ENCODE peak calls at places on chromosomes 5 and 9, in four cellular contexts. One of them, this sample, is unnamed.

GRCh38 chr5:111134080-111134479 is 41.9 kb downstream of the WDR36 start:
- DNase-seq in stomach: no peak
- DNase-seq in HCT116: no peak
- DNase-seq in breast epithelium: no peak
- DNase-seq in this sample: no peak

GRCh38 chr5:119418782-119419101 is 33.6 kb upstream of the HSD17B4 start:
- DNase-seq in stomach: peak
- DNase-seq in HCT116: no peak
- DNase-seq in breast epithelium: peak
- DNase-seq in this sample: peak

GRCh38 chr5:9207820-9208418 is 338.0 kb downstream of the SEMA5A start:
- DNase-seq in stomach: no peak
- DNase-seq in HCT116: peak
- DNase-seq in breast epithelium: no peak
- DNase-seq in this sample: no peak

GRCh38 chr9:121301881-121302286 is 33.9 kb downstream of the GSN start:
- DNase-seq in stomach: no peak
- DNase-seq in HCT116: no peak
- DNase-seq in breast epithelium: no peak
- DNase-seq in this sample: no peak

GRCh38 chr9:7780261-7780988 is 19.2 kb downstream of the DMAC1 start:
- DNase-seq in stomach: no peak
- DNase-seq in HCT116: no peak
- DNase-seq in breast epithelium: no peak
- DNase-seq in this sample: no peak

GRCh38 chr9:126146254-126147145 is 180.1 kb upstream of the MVB12B start:
- DNase-seq in stomach: peak
- DNase-seq in HCT116: no peak
- DNase-seq in breast epithelium: peak
- DNase-seq in this sample: no peak

GRCh38 chr5:147973086-147973485 is 66.7 kb upstream of the C5orf46 start:
- DNase-seq in stomach: no peak
- DNase-seq in HCT116: no peak
- DNase-seq in breast epithelium: no peak
- DNase-seq in this sample: no peak

GRCh38 chr5:17056056-17056690 is 120.1 kb upstream of the MYO10 start:
- DNase-seq in stomach: no peak
- DNase-seq in HCT116: no peak
- DNase-seq in breast epithelium: no peak
- DNase-seq in this sample: peak

GRCh38 chr9:37952731-37953130 is 48.8 kb upstream of the SLC25A51 start:
- DNase-seq in stomach: no peak
- DNase-seq in HCT116: no peak
- DNase-seq in breast epithelium: no peak
- DNase-seq in this sample: no peak

GRCh38 chr9:34961574-34962480 is 3.7 kb downstream of the PHF24 start:
- DNase-seq in stomach: no peak
- DNase-seq in HCT116: no peak
- DNase-seq in breast epithelium: no peak
- DNase-seq in this sample: no peak

GRCh38 chr9:127738666-127739065 is 3.6 kb upstream of the TOR2A start:
- DNase-seq in stomach: no peak
- DNase-seq in HCT116: no peak
- DNase-seq in breast epithelium: no peak
- DNase-seq in this sample: no peak
- TF ChIP-seq POLR2A in stomach: no peak
- TF ChIP-seq POLR2A in HCT116: no peak
- TF ChIP-seq POLR2A in breast epithelium: no peak
- TF ChIP-seq POLR2A in this sample: no peak

GRCh38 chr9:133199648-133200321 is 9.3 kb downstream of the OBP2B start:
- DNase-seq in stomach: no peak
- DNase-seq in HCT116: no peak
- DNase-seq in breast epithelium: peak
- DNase-seq in this sample: no peak
- TF ChIP-seq POLR2AphosphoS5 in stomach: no peak
- TF ChIP-seq POLR2AphosphoS5 in HCT116: no peak
- TF ChIP-seq POLR2AphosphoS5 in breast epithelium: no peak
- TF ChIP-seq POLR2AphosphoS5 in this sample: no peak

DNA sequence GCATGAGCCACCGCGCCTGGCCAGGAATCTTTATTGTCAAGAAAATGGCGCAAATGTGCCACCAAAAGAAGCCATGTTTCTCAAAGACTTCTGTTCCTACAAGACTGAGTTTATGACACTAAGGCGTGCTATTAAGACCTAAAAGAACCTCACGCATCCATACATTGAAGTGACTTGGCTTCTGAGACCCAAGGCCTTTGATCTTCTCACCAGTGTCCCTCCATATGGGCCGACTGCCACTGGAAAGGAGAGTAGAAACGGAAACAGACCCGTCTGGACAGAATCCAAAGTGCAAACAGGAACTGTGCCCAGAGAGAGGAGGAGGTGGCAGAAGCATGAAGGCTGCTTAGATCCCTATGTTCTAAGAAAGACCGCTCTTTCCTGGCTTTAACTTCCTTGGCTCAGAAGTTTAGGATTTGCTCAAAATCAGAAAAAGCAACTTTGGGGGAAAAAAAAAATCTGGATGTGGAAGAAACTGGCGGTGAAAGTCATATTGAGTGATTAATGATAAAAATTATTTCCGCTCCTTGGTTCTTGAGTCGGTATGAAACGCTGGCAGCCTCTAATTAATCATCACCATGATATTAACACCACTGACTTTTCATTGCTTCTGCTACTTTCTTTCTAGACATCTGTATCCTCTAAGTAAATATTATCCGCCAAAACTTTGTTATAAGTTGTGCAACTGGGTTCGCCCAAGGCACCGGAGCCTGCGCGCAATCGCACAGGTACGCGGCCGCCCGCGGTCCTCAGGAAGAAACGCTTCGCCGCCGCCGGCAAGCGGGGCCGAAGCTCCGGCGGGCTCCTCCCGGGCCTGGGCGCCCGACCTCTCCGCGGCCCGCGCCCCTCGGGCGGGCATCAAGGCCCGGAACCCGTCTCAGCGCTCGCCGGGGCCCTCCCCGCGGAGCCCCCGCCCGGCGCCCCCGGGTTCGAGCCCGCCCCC is 730 bp downstream of the DAP start:
- DNase-seq in stomach: peak
- DNase-seq in HCT116: peak
- DNase-seq in breast epithelium: peak
- DNase-seq in this sample: peak
- TF ChIP-seq POLR2A in stomach: no peak
- TF ChIP-seq POLR2A in HCT116: no peak
- TF ChIP-seq POLR2A in breast epithelium: no peak
- TF ChIP-seq POLR2A in this sample: peak

DNA sequence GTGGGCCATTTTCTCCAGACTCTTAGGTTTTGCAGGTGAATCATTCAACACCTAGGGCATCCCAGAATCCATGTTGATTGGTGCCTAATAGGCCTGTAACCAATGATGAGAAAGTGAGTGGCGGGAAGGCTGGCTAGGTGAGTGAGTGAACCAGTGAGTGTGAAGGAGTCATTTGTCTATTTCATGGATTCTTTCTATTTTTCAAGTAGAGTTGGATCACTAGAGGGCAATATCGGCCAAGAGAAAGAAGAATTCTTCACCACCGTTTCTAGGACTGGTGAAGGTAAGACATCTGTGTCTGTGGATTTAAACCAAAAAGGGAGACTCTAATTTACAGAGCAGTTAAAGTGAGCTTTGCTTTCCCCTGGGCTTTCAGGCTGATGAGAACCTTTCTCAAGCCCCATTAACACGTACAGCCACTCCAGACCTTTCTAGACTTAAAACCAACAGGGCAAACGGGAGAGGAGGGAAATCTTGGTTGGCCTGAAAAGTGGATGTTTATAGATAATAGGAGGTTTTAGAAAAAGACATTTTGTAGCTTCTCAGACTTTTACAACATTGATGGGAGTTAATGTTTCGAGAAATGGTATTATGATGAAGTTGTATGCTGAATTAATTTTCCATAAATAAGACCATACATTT is 114.3 kb upstream of the IL12B start:
- DNase-seq in stomach: no peak
- DNase-seq in HCT116: peak
- DNase-seq in breast epithelium: no peak
- DNase-seq in this sample: peak
- TF ChIP-seq POLR2AphosphoS5 in stomach: no peak
- TF ChIP-seq POLR2AphosphoS5 in HCT116: no peak
- TF ChIP-seq POLR2AphosphoS5 in breast epithelium: no peak
- TF ChIP-seq POLR2AphosphoS5 in this sample: peak

DNA sequence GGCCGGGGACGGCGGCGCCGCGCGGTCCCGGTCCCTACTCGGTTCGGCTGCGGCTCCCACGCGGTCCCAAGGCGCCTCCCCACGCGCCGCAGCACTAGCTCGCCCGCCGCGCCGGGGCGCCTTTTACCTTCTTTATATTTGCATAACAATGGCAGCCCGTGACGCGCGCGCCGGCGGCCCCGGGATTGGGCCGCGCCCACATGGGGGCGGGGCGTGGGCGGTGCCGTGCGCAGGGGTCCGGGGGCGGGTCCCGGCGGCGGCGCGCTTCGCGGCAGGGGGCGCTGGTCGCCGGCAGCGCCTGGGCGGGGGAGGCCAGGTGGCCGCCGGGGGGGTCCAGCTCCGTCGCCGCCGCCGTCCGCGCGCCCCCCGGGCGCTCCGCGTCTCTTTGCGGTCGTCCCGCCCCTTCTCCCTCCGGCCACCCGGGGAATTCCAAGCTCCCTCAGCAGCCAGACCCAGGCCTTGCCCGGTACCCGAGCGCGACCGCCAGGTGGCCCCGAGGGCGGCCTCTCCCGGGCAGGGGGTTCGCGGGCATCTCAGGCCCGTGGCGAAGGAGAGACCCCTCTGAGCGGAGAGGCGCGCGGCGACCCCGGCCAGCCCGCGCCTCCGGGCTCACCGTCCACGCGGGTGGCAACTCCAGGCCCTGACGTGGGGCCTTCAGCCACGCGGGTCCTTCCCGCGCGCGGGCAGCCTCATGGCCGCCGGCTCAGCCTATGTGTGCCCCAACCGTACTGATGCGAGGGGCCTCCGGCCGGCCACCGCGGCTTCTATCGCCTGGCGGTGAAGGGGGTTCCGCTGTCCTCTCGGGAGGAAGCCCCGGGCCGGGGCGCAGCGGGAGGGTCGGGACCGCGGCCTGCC is at the start of gene NRARP:
- DNase-seq in stomach: peak
- DNase-seq in HCT116: peak
- DNase-seq in breast epithelium: peak
- DNase-seq in this sample: peak
- TF ChIP-seq POLR2A in stomach: peak
- TF ChIP-seq POLR2A in HCT116: peak
- TF ChIP-seq POLR2A in breast epithelium: no peak
- TF ChIP-seq POLR2A in this sample: peak

GRCh38 chr9:129166962-129167557 is 11.0 kb downstream of the IER5L start:
- DNase-seq in stomach: peak
- DNase-seq in HCT116: peak
- DNase-seq in breast epithelium: peak
- DNase-seq in this sample: peak
- TF ChIP-seq POLR2AphosphoS5 in stomach: peak
- TF ChIP-seq POLR2AphosphoS5 in HCT116: peak
- TF ChIP-seq POLR2AphosphoS5 in breast epithelium: peak
- TF ChIP-seq POLR2AphosphoS5 in this sample: peak

DNA sequence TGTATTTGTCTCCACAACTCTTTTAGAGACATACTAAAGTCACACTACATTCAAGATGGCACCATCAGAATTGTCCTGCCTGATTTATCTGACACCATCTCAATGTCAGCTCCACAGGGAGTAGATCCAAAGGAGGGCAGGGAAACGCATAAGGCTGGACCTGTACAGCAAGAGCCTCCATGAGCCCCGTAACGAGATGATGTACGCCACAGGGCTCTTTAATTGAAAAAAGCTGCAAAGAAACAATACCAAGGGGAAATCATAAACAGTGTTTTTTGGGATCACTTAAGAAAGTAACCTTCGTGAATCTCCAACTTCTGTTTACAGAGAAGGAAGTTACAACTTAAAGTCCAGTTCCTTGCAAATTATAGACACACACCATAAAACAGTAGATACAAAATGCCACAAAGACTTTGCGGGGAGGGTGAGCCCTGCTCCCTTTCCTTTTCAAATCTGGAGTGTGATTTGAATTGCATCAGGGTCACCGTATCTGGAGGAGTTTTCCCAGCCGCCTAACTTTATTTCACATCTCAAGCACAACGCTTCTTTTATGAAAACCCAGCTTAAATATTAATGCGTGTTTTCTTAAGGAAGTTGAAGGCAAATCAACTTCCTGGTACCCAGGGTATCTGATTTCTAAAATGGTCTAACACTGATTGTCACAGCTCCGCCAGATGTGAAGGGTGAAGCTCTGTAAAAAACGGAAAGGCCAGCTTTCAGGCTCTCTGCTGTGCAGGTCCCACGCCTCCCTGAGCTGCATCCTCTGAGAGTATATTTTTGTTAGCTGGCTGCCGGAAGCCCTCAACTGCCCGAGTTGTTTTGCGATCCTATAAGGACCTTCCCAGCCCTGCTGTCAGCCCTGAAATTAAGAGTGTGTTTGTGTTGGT is 88.9 kb downstream of the EBF1 start:
- DNase-seq in stomach: no peak
- DNase-seq in HCT116: no peak
- DNase-seq in breast epithelium: no peak
- DNase-seq in this sample: no peak
- TF ChIP-seq POLR2A in stomach: no peak
- TF ChIP-seq POLR2A in HCT116: no peak
- TF ChIP-seq POLR2A in breast epithelium: no peak
- TF ChIP-seq POLR2A in this sample: no peak

DNA sequence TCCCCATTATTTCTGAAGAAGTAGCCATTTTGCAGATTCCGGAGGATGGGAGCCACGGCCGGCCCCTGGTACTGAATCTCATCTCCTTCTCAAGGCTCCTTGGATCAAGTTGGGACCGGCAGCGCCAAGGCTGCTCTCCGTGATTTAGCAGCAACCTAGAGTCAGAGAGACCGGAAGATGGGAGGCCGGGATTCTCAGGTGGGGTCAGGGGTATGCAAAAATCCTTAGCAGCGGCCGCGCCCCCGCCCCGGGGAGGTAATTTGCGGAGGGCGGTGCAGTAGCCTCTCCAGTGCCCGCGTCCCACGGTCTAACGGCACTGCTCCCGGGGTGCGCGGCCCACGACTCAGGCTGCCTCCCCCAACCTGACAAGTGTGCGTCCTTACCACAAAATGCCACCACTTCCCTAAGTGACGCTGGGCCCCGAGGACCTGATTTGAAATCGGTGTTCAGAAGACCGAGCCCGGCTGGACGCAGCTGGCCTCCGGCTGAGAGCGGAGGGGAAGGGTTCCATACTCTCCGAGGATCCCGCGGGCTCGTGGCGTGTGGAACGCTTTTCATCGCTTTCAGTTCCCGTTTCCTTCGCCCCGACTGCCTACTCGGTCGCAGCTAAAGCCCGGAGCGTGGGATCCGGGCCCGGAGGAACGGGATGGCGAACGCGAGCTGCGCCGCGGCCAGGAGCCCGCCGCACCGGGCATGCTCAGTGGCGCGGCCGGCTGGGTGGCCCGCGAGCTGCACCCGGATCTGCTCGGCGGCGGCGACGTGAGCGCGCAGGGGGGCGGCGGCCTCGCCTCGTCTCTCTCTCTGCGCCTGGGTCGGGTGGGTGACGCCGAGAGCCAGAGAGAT is at the start of gene SCAMP1:
- DNase-seq in stomach: peak
- DNase-seq in HCT116: peak
- DNase-seq in breast epithelium: peak
- DNase-seq in this sample: peak
- TF ChIP-seq POLR2AphosphoS5 in stomach: peak
- TF ChIP-seq POLR2AphosphoS5 in HCT116: peak
- TF ChIP-seq POLR2AphosphoS5 in breast epithelium: peak
- TF ChIP-seq POLR2AphosphoS5 in this sample: peak